ENCODE peak calls at places on chromosomes 3 and 15, in five cellular contexts. B, S, C, W and M are unnamed samples.

GRCh38 chr3:41180396-41180795 is 18.9 kb upstream of the CTNNB1 start:
- DNase-seq in B (no peak), S (no peak), C (no peak), W (no peak), M (no peak)

GRCh38 chr15:37788767-37789391 is 145.6 kb upstream of the TMCO5A start:
- DNase-seq in B (no peak), S (no peak), C (no peak), W (no peak), M (no peak)

GRCh38 chr3:97658670-97659285 is 105.8 kb upstream of the ARL6 start:
- DNase-seq in B (no peak), S (peak; percentile 10), C (no peak), W (no peak), M (peak; percentile 65)

GRCh38 chr15:70806992-70807712 is 43.8 kb upstream of the UACA start:
- DNase-seq in B (no peak), S (no peak), C (peak; percentile 64), W (no peak), M (no peak)

GRCh38 chr3:72058493-72059081 is 273.6 kb upstream of the PROK2 start:
- DNase-seq in B (no peak), S (no peak), C (peak; percentile 81), W (no peak), M (no peak)

GRCh38 chr3:52743152-52743551 is 27.6 kb downstream of the NEK4 start:
- DNase-seq in B (no peak), S (no peak), C (no peak), W (no peak), M (no peak)

GRCh38 chr3:13890377-13891016 is 10.6 kb upstream of the WNT7A start:
- DNase-seq in B (no peak), S (no peak), C (no peak), W (peak; percentile 45), M (no peak)

GRCh38 chr15:57328479-57329250 is 47.6 kb upstream of the CGNL1 start:
- DNase-seq in B (no peak), S (no peak), C (no peak), W (no peak), M (no peak)

GRCh38 chr3:10253731-10254130 is 5.5 kb downstream of the TATDN2 start:
- DNase-seq in B (no peak), S (no peak), C (no peak), W (no peak), M (no peak)

GRCh38 chr15:49570174-49570573 is 50.4 kb downstream of the FAM227B start:
- DNase-seq in B (no peak), S (no peak), C (no peak), W (no peak), M (no peak)